ENCODE peak calls at places on chromosomes 11 and 22, in ten cellular contexts. X is astrocyte of the spinal cord, P is mucosa of descending colon, Y is cardiac fibroblast, K is fibroblast of villous mesenchyme, U is AG10803, J is fibroblast of mammary gland, L is mammary epithelial cell, V is hepatocyte, T is testis. I is an unnamed sample.

GRCh38 chr22:31538815-31539214 is 42.5 kb downstream of the SFI1 start:
- DNase-seq in X (no peak), P (no peak), Y (no peak), K (no peak), U (no peak), J (no peak), L (no peak), V (no peak), T (no peak), I (no peak)

GRCh38 chr11:44774131-44774530 is 47.4 kb downstream of the TSPAN18 start:
- DNase-seq in X (no peak), P (peak), Y (no peak), K (peak), U (peak), J (no peak), L (no peak), V (no peak), T (peak), I (no peak)

GRCh38 chr22:30375312-30375849 is 11.8 kb downstream of the RNF215 start:
- DNase-seq in X (no peak), P (no peak), Y (no peak), K (no peak), U (no peak), J (no peak), L (no peak), V (no peak), T (no peak), I (no peak)

GRCh38 chr11:92975285-92975684 is 5.8 kb downstream of the MTNR1B start:
- DNase-seq in X (no peak), P (no peak), Y (no peak), K (no peak), U (no peak), J (no peak), L (no peak), V (no peak), T (no peak), I (no peak)

GRCh38 chr22:40387758-40388157 is 17.4 kb downstream of the SGSM3 start:
- DNase-seq in X (no peak), P (peak), Y (no peak), K (no peak), U (no peak), J (no peak), L (no peak), V (peak), T (no peak), I (peak)

GRCh38 chr22:23832226-23833016 is 6.4 kb downstream of the DERL3 start:
- DNase-seq in X (no peak), P (no peak), Y (no peak), K (no peak), U (no peak), J (no peak), L (no peak), V (no peak), T (no peak), I (no peak)

GRCh38 chr22:24146190-24146616 is 35.1 kb upstream of the SUSD2 start:
- DNase-seq in X (peak), P (peak), Y (peak), K (peak), U (peak), J (peak), L (no peak), V (peak), T (peak), I (peak)

GRCh38 chr11:125174057-125174456 is 9.5 kb downstream of the PKNOX2 start:
- DNase-seq in X (no peak), P (no peak), Y (no peak), K (no peak), U (no peak), J (no peak), L (no peak), V (no peak), T (no peak), I (no peak)

GRCh38 chr11:116199182-116199581 is 573.6 kb downstream of the BUD13 start:
- DNase-seq in X (no peak), P (no peak), Y (no peak), K (no peak), U (no peak), J (no peak), L (no peak), V (no peak), T (no peak), I (no peak)

GRCh38 chr11:11624206-11624605 is 2.4 kb upstream of the GALNT18 start:
- DNase-seq in X (no peak), P (no peak), Y (no peak), K (no peak), U (no peak), J (no peak), L (no peak), V (no peak), T (no peak), I (no peak)

GRCh38 chr22:50696799-50697561 is 24.4 kb downstream of the SHANK3 start:
- DNase-seq in X (no peak), P (no peak), Y (peak), K (peak), U (peak), J (no peak), L (peak), V (peak), T (no peak), I (peak)

GRCh38 chr22:48826546-48826945 is 1001.1 kb downstream of the BRD1 start:
- DNase-seq in X (no peak), P (no peak), Y (no peak), K (no peak), U (no peak), J (no peak), L (no peak), V (no peak), T (no peak), I (no peak)

GRCh38 chr22:29524440-29525191 is 28.9 kb downstream of the THOC5 start:
- DNase-seq in X (no peak), P (peak), Y (peak), K (peak), U (peak), J (peak), L (peak), V (peak), T (peak), I (peak)

GRCh38 chr11:129291556-129291955 is 84.1 kb upstream of the BARX2 start:
- DNase-seq in X (no peak), P (no peak), Y (no peak), K (no peak), U (no peak), J (no peak), L (no peak), V (no peak), T (no peak), I (no peak)

GRCh38 chr11:90744169-90744568 is 521.3 kb upstream of the CHORDC1 start:
- DNase-seq in X (no peak), P (no peak), Y (no peak), K (no peak), U (no peak), J (no peak), L (no peak), V (no peak), T (no peak), I (no peak)

GRCh38 chr22:31748490-31748889 is 1.4 kb downstream of the PRR14L start:
- DNase-seq in X (no peak), P (no peak), Y (peak), K (no peak), U (no peak), J (peak), L (no peak), V (no peak), T (no peak), I (peak)

GRCh38 chr11:128318856-128319474 is 268.4 kb downstream of the ETS1 start:
- DNase-seq in X (peak), P (no peak), Y (no peak), K (no peak), U (no peak), J (no peak), L (no peak), V (no peak), T (no peak), I (no peak)

GRCh38 chr11:63766501-63767270 is 1.9 kb downstream of the ZFTA start:
- DNase-seq in X (no peak), P (no peak), Y (no peak), K (no peak), U (no peak), J (no peak), L (no peak), V (peak), T (no peak), I (no peak)

GRCh38 chr11:73291781-73292180 is 16.3 kb upstream of the ARHGEF17 start:
- DNase-seq in X (no peak), P (no peak), Y (no peak), K (no peak), U (no peak), J (no peak), L (no peak), V (no peak), T (no peak), I (no peak)

GRCh38 chr22:27245056-27245455 is 556.5 kb downstream of the MN1 start:
- DNase-seq in X (no peak), P (no peak), Y (no peak), K (no peak), U (no peak), J (no peak), L (no peak), V (no peak), T (no peak), I (no peak)

GRCh38 chr11:119709171-119709570 is 19.8 kb downstream of the NECTIN1 start:
- DNase-seq in X (no peak), P (no peak), Y (no peak), K (no peak), U (no peak), J (no peak), L (no peak), V (no peak), T (no peak), I (no peak)

GRCh38 chr22:19852177-19852781 is 2.4 kb downstream of the GNB1L start:
- DNase-seq in X (no peak), P (no peak), Y (no peak), K (no peak), U (no peak), J (no peak), L (no peak), V (peak), T (no peak), I (peak)

GRCh38 chr11:92390783-92391182 is 166.2 kb downstream of the FAT3 start:
- DNase-seq in X (no peak), P (no peak), Y (no peak), K (no peak), U (no peak), J (no peak), L (no peak), V (no peak), T (no peak), I (no peak)

GRCh38 chr11:121448431-121448941 is 3.6 kb upstream of the SORL1 start:
- DNase-seq in X (no peak), P (no peak), Y (no peak), K (no peak), U (no peak), J (no peak), L (no peak), V (no peak), T (no peak), I (no peak)

GRCh38 chr11:83162377-83162776 is 5.4 kb downstream of the PCF11 start:
- DNase-seq in X (no peak), P (no peak), Y (no peak), K (peak), U (no peak), J (peak), L (no peak), V (no peak), T (no peak), I (no peak)

GRCh38 chr11:102367364-102367763 is 20.4 kb downstream of the BIRC2 start:
- DNase-seq in X (peak), P (no peak), Y (peak), K (no peak), U (peak), J (peak), L (no peak), V (peak), T (no peak), I (peak)
- TF ChIP-seq CTCF in X (no peak), P (no peak), Y (no peak), K (no peak), U (peak), J (peak), L (no peak), V (peak), T (no peak), I (no peak)

DNA sequence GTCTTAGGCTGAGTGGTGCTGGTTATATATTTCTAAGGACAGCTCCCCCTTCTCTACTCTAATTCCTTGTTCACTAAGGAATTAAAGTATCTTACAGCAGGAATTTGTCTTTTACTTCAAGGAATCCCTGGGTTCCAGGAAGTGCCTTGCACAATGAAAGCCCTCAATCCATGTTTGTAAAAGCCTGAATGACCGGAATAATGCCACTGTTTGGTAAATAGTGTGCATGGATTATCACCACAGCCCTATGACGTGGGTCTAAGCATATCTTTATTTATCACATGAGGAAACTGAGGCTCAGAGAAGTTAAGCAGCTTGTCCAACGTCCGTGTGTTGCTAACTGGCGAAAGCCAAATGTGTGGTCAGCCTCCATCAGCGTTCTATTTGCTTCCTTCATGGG is 135.7 kb upstream of the NAV2 start:
- DNase-seq in X (no peak), P (no peak), Y (peak), K (no peak), U (no peak), J (no peak), L (no peak), V (no peak), T (no peak), I (no peak)
- H3K4me3 ChIP-seq in X (no peak), P (no peak), Y (no peak), K (no peak), U (no peak), J (no peak), L (no peak), V (no peak), T (no peak), I (no peak)

GRCh38 chr11:70161043-70161625 is 42.0 kb upstream of the FADD start:
- DNase-seq in X (no peak), P (no peak), Y (no peak), K (no peak), U (no peak), J (no peak), L (no peak), V (no peak), T (no peak), I (no peak)
- TF ChIP-seq CTCF in X (no peak), P (no peak), Y (no peak), K (no peak), U (no peak), J (no peak), L (no peak), V (no peak), T (no peak), I (no peak)

DNA sequence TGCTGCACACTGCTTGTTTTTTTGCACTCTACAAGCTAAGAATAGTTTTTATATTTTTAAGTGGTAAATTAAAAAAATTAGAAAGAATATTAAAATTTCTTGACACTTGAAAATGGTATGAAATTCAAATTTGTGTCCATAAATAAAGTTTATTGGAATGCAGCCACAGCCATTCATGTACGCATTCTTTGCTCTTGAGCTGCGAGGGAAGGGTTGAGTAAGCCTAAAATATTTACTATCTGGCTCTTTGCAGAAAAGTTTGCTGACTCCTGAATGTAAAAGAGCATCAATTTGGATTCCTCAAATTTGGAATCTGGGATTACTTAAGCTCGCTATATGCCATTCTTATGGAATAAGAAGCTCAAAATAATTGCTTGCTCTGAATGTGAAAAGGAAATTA is 3.4 kb upstream of the ADAMTS8 start:
- DNase-seq in X (no peak), P (no peak), Y (peak), K (peak), U (peak), J (no peak), L (no peak), V (no peak), T (no peak), I (no peak)
- H3K4me3 ChIP-seq in X (no peak), P (no peak), Y (no peak), K (no peak), U (no peak), J (no peak), L (no peak), V (no peak), T (no peak), I (no peak)

GRCh38 chr11:74321487-74322188 is 10.2 kb upstream of the P4HA3 start:
- DNase-seq in X (peak), P (peak), Y (peak), K (no peak), U (peak), J (peak), L (peak), V (peak), T (peak), I (peak)

GRCh38 chr11:74320538-74320937 is 9.1 kb upstream of the P4HA3 start:
- DNase-seq in X (no peak), P (no peak), Y (no peak), K (no peak), U (no peak), J (peak), L (peak), V (no peak), T (no peak), I (peak)

GRCh38 chr11:74319139-74319538 is 7.7 kb upstream of the P4HA3 start:
- DNase-seq in X (peak), P (no peak), Y (peak), K (peak), U (peak), J (peak), L (peak), V (no peak), T (no peak), I (peak)

GRCh38 chr11:74316772-74317505 is 5.5 kb upstream of the P4HA3 start:
- DNase-seq in X (peak), P (no peak), Y (no peak), K (no peak), U (peak), J (peak), L (peak), V (no peak), T (no peak), I (no peak)

GRCh38 chr11:74318241-74318932 is 6.9 kb upstream of the P4HA3 start:
- DNase-seq in X (peak), P (no peak), Y (no peak), K (peak), U (no peak), J (peak), L (no peak), V (no peak), T (no peak), I (no peak)
- TF ChIP-seq CTCF in X (no peak), P (no peak), Y (no peak), K (no peak), U (peak), J (peak), L (peak), V (no peak), T (no peak), I (no peak)

GRCh38 chr11:84313830-84314359 is 1027.7 kb upstream of the CCDC90B start:
- DNase-seq in X (no peak), P (no peak), Y (no peak), K (no peak), U (peak), J (peak), L (no peak), V (no peak), T (no peak), I (no peak)
- H3K4me3 ChIP-seq in X (no peak), P (no peak), Y (no peak), K (no peak), U (no peak), J (no peak), L (no peak), V (no peak), T (no peak), I (no peak)

GRCh38 chr22:38097557-38098409 is 12.7 kb downstream of the BAIAP2L2 start:
- DNase-seq in X (no peak), P (no peak), Y (peak), K (peak), U (no peak), J (peak), L (no peak), V (no peak), T (peak), I (no peak)
- TF ChIP-seq CTCF in X (peak), P (no peak), Y (peak), K (peak), U (peak), J (peak), L (peak), V (peak), T (peak), I (peak)

DNA sequence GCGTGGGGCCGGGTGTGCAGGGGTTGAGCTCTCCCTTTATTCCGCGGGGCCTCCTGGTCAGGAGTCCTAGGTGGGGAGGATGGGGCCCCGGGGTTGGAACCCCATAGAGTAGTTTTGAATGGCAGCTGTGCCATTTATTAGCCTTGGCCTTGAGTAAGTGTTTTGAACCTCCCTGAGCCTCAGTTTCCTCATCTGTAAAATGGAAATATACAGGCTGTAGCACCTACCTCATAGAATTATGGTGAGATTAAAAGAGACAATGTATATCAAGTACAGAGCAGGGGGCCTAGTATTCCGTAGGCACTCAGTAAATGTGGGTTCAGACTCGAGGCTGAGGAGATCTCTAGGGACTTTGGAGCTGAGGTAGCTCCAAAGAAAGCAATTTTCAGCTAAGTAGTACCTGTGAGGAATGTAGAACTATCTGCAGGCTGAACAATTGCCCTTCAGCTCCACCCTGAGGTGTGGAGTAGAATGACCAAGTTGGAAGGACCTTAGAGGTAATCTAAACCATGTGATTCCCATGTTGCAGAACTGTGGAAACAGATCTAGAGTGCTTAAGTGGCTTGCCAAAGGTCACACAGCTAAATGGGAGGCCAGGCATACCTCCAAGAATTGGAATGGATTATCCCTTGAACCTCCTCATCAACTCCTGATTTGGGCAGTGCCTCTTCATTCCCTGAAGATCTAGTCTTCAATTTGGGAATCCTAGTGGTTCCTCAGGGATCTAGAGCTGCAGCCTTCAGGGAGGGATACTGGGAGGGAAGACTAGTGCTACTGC is 675 bp downstream of the PGAP2 start:
- DNase-seq in X (peak), P (peak), Y (peak), K (peak), U (peak), J (peak), L (peak), V (peak), T (no peak), I (peak)
- H3K4me3 ChIP-seq in X (peak), P (peak), Y (peak), K (peak), U (peak), J (peak), L (peak), V (peak), T (peak), I (peak)

DNA sequence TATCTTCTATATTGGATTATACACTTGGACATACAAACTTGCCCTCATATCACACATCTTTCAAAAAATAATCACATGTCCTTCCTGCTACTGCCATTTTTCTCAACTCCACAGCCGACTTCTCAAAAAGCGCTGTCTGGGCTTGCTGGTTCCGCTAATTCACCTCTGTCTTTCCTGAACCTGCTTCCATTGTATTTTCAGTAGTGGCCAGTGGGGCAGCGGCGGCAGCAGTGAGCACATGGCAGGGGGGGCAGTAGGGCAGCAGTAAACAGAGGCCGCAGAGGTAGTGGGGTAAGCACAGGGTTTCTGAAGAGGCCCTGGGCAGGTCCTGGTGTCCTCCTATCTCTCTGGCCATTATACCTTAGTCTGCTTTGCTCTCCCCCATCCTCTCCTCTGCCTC is 126.3 kb downstream of the RRAS2 start:
- DNase-seq in X (no peak), P (no peak), Y (no peak), K (no peak), U (no peak), J (no peak), L (no peak), V (no peak), T (no peak), I (no peak)
- TF ChIP-seq CTCF in X (peak), P (no peak), Y (peak), K (peak), U (peak), J (peak), L (peak), V (no peak), T (peak), I (peak)